ENCODE peak calls at places on chromosomes 11 and 22, in nine cellular contexts. V, P, C, B, Y, W, X, Z and J are unnamed samples.
A peak's percentile ranks its signal among the peaks of the same experiment; 100 is the strongest.

GRCh38 chr11:130096823-130097222 is 27.1 kb downstream of the APLP2 start:
- DNase-seq in V (no peak), P (no peak), C (no peak), B (no peak), Y (no peak), W (no peak), X (no peak), Z (no peak), J (no peak)

GRCh38 chr11:29879560-29879959 is 137.3 kb downstream of the KCNA4 start:
- DNase-seq in V (no peak), P (no peak), C (no peak), B (no peak), Y (no peak), W (peak; percentile 7), X (no peak), Z (no peak), J (no peak)

GRCh38 chr11:128831781-128832497 is 35.2 kb downstream of the KCNJ1 start:
- DNase-seq in V (no peak), P (no peak), C (no peak), B (no peak), Y (no peak), W (no peak), X (no peak), Z (no peak), J (no peak)

GRCh38 chr22:46040471-46041465 is 63.8 kb upstream of the WNT7B start:
- DNase-seq in V (no peak), P (no peak), C (no peak), B (no peak), Y (no peak), W (no peak), X (no peak), Z (no peak), J (peak; percentile 45)

GRCh38 chr11:91761406-91762027 is 463.1 kb upstream of the FAT3 start:
- DNase-seq in V (no peak), P (no peak), C (no peak), B (peak; percentile 58), Y (no peak), W (no peak), X (no peak), Z (no peak), J (peak; percentile 42)

GRCh38 chr11:10139656-10140055 is 154.4 kb downstream of the SBF2 start:
- DNase-seq in V (no peak), P (peak; percentile 75), C (no peak), B (no peak), Y (no peak), W (peak; percentile 87), X (no peak), Z (peak; percentile 38), J (no peak)

GRCh38 chr22:28220626-28221363 is 301.7 kb upstream of the PITPNB start:
- DNase-seq in V (no peak), P (no peak), C (no peak), B (no peak), Y (no peak), W (no peak), X (no peak), Z (no peak), J (no peak)

GRCh38 chr22:17578129-17578754 is 14.9 kb downstream of the SLC25A18 start:
- DNase-seq in V (no peak), P (no peak), C (no peak), B (no peak), Y (no peak), W (peak; percentile 70), X (no peak), Z (peak; percentile 36), J (no peak)

GRCh38 chr22:22881116-22882032 is 6.2 kb upstream of the IGLL5 start:
- DNase-seq in V (no peak), P (no peak), C (no peak), B (no peak), Y (peak; percentile 49), W (no peak), X (no peak), Z (no peak), J (peak; percentile 32)

GRCh38 chr22:22884888-22885840 is 2.5 kb upstream of the IGLL5 start:
- DNase-seq in V (no peak), P (no peak), C (no peak), B (no peak), Y (no peak), W (no peak), X (no peak), Z (no peak), J (peak; percentile 35)

GRCh38 chr22:22884010-22884887 is 3.4 kb upstream of the IGLL5 start:
- DNase-seq in V (peak; percentile 81), P (peak; percentile 37), C (peak; percentile 66), B (peak; percentile 86), Y (peak; percentile 64), W (peak; percentile 74), X (peak; percentile 52), Z (peak; percentile 3), J (peak; percentile 94)

GRCh38 chr22:22882033-22882717 is 5.4 kb upstream of the IGLL5 start:
- DNase-seq in V (peak; percentile 41), P (peak; percentile 13), C (no peak), B (no peak), Y (peak; percentile 11), W (peak; percentile 23), X (no peak), Z (no peak), J (peak; percentile 55)

DNA sequence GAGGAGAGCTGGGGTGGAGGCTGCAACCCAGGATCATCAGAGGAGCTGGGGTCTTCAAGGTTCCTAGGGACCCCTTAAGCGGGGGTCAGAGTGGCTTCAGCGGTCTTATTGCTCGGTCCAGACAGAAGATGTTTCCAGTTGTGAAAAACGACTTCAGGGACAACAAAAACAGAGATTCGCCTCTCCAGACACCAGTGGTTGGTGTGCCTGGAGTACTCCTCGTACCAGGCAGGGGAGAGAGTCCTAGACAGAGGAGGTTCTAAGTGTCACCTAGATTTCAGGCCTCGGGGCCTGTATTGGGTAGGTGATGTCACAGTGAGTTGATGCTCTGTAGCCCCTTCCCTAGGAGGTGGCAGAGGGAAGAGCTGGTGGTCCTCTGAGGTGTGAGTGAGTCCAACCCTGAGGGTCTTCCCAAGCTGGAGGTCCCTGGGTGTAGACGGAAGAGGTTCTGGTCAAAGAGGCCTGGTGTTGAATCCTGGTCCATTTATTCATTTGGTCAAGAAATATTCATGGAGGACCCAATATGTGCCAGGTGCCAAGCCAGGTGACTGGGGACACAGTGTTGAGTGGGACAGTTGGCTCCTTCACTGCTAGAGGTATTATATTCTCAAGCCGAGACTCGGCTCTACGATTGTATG is 4.4 kb upstream of the IGLL5 start:
- DNase-seq in V (no peak), P (no peak), C (no peak), B (no peak), Y (no peak), W (no peak), X (no peak), Z (no peak), J (peak; percentile 28)
- H3K27ac ChIP-seq in V (no peak overlapping the region), P (no peak overlapping the region), C (no peak overlapping the region), B (no peak overlapping the region), Y (no peak overlapping the region), W (no peak overlapping the region), X (no peak overlapping the region), Z (no peak overlapping the region), J (no peak overlapping the region)

GRCh38 chr11:100780470-100780869 is 93.4 kb downstream of the ARHGAP42 start:
- DNase-seq in V (no peak), P (no peak), C (no peak), B (no peak), Y (no peak), W (no peak), X (no peak), Z (no peak), J (no peak)

GRCh38 chr11:100777118-100777517 is 90.0 kb downstream of the ARHGAP42 start:
- DNase-seq in V (no peak), P (peak; percentile 86), C (peak; percentile 93), B (no peak), Y (no peak), W (no peak), X (no peak), Z (no peak), J (no peak)

GRCh38 chr11:100776212-100776896 is 89.3 kb downstream of the ARHGAP42 start:
- DNase-seq in V (no peak), P (peak; percentile 90), C (peak; percentile 82), B (no peak), Y (peak; percentile 2), W (peak; percentile 38), X (no peak), Z (peak; percentile 47), J (no peak)

GRCh38 chr11:100778386-100778785 is 91.3 kb downstream of the ARHGAP42 start:
- DNase-seq in V (no peak), P (no peak), C (no peak), B (no peak), Y (no peak), W (no peak), X (no peak), Z (no peak), J (no peak)

DNA sequence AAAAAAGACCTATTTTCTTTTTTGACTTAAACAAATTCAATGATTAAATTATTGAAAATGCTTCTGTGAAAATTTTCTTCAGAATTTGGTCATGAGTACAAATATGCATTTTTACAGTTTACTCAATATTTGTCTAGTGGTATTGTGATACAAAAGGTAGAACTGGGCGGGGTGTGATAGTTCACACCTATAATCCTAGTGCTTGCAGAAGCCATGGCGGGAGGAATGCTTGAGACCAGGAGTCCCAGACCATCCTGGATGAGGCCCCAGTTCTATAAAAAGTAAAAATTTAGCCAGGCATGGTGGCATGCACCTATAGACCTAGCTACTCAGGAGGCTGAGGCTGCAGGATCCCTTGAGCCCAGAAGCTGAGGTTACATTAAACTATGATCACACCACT is 90.6 kb downstream of the ARHGAP42 start:
- DNase-seq in V (peak; percentile 67), P (no peak), C (no peak), B (no peak), Y (no peak), W (no peak), X (no peak), Z (no peak), J (no peak)
- H3K9ac ChIP-seq in V (no peak overlapping the region), P (no peak overlapping the region), C (peak overlapping the region; percentile 66), B (no peak overlapping the region), Y (no peak overlapping the region), W (no peak overlapping the region), X (no peak overlapping the region), Z (no peak overlapping the region), J (no peak overlapping the region)

GRCh38 chr11:133697603-133698002 is 147.7 kb downstream of the SPATA19 start:
- DNase-seq in V (no peak), P (no peak), C (no peak), B (no peak), Y (no peak), W (no peak), X (no peak), Z (no peak), J (no peak)

GRCh38 chr11:133698654-133699053 is 146.7 kb downstream of the SPATA19 start:
- DNase-seq in V (no peak), P (no peak), C (no peak), B (no peak), Y (no peak), W (no peak), X (no peak), Z (no peak), J (no peak)

GRCh38 chr11:133695376-133695775 is 149.9 kb downstream of the SPATA19 start:
- DNase-seq in V (no peak), P (no peak), C (no peak), B (no peak), Y (no peak), W (no peak), X (no peak), Z (no peak), J (no peak)

GRCh38 chr11:133699071-133699470 is 146.2 kb downstream of the SPATA19 start:
- DNase-seq in V (no peak), P (no peak), C (no peak), B (no peak), Y (no peak), W (no peak), X (no peak), Z (no peak), J (no peak)

GRCh38 chr11:133697161-133697560 is 148.2 kb downstream of the SPATA19 start:
- DNase-seq in V (no peak), P (no peak), C (no peak), B (no peak), Y (no peak), W (no peak), X (no peak), Z (no peak), J (no peak)
- H3K9me3 ChIP-seq in V (no peaks in the 10 kb centered on the region), P (peaks cover 15% of the 10 kb centered on the region), C (no peaks in the 10 kb centered on the region), B (no peaks in the 10 kb centered on the region), Y (no peaks in the 10 kb centered on the region), W (no peaks in the 10 kb centered on the region), X (no peaks in the 10 kb centered on the region), Z (peaks cover 7% of the 10 kb centered on the region), J (no peaks in the 10 kb centered on the region)

DNA sequence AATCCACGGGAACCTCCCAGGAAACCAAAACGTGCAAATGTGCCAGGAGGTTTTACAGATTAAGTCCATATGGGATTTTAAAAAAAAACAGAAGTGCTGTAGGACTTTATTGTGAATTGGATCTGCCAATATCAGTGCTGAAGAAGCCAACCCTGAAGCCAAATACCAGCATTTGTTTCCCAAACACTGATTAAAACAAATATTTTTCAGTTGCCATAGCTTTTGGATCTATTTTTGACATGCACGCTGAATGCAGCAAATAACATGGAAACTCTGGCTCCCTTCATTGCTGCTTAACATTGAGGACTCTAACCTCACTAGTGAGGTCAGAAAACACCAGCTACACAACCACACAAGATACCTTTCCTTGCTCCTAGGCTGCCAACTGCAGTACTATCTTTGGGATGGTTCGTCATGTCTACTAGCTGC is 28.4 kb upstream of the SIK2 start:
- DNase-seq in V (no peak), P (no peak), C (no peak), B (no peak), Y (no peak), W (peak; percentile 51), X (no peak), Z (peak; percentile 29), J (no peak)
- H3K27ac ChIP-seq in V (no peak overlapping the region), P (no peak overlapping the region), C (no peak overlapping the region), B (no peak overlapping the region), Y (no peak overlapping the region), W (no peak overlapping the region), X (no peak overlapping the region), Z (no peak overlapping the region), J (no peak overlapping the region)